ENCODE peak calls at places on chromosomes 2 and 18, in five cellular contexts. One of them, this sample, is unnamed.

GRCh38 chr18:74316257-74317180 is 880 bp downstream of the C18orf63 start:
- DNase-seq in EH: peak; percentile 93
- DNase-seq in LHCN-M2: peak; percentile 78
- DNase-seq in cardiac fibroblast: peak; percentile 79
- DNase-seq in C1 segment of cervical spinal cord: no peak
- DNase-seq in this sample: no peak

GRCh38 chr18:48544116-48544515 is 5.3 kb downstream of the CTIF start:
- DNase-seq in LHCN-M2: no peak
- DNase-seq in C1 segment of cervical spinal cord: no peak
- DNase-seq in cardiac fibroblast: no peak
- DNase-seq in EH: peak; percentile 36
- DNase-seq in this sample: no peak

GRCh38 chr2:30287190-30287589 is 55.9 kb downstream of the LBH start:
- DNase-seq in C1 segment of cervical spinal cord: no peak
- DNase-seq in LHCN-M2: no peak
- DNase-seq in cardiac fibroblast: no peak
- DNase-seq in EH: no peak
- DNase-seq in this sample: no peak

GRCh38 chr2:178258916-178259315 is 64.6 kb downstream of the OSBPL6 start:
- DNase-seq in C1 segment of cervical spinal cord: no peak
- DNase-seq in EH: peak; percentile 25
- DNase-seq in LHCN-M2: peak; percentile 68
- DNase-seq in cardiac fibroblast: no peak
- DNase-seq in this sample: no peak

GRCh38 chr2:72097276-72097675 is 50.4 kb downstream of the CYP26B1 start:
- DNase-seq in EH: no peak
- DNase-seq in LHCN-M2: no peak
- DNase-seq in C1 segment of cervical spinal cord: no peak
- DNase-seq in cardiac fibroblast: no peak
- DNase-seq in this sample: no peak

GRCh38 chr2:144660518-144661316 is 140.8 kb upstream of the ZEB2 start:
- DNase-seq in LHCN-M2: peak; percentile 54
- DNase-seq in EH: peak; percentile 44
- DNase-seq in C1 segment of cervical spinal cord: no peak
- DNase-seq in cardiac fibroblast: peak; percentile 47
- DNase-seq in this sample: no peak

GRCh38 chr18:12744103-12744502 is 41.3 kb downstream of the PSMG2 start:
- DNase-seq in EH: peak; percentile 76
- DNase-seq in LHCN-M2: peak; percentile 80
- DNase-seq in C1 segment of cervical spinal cord: no peak
- DNase-seq in cardiac fibroblast: peak; percentile 90
- DNase-seq in this sample: peak; percentile 51

GRCh38 chr18:9103488-9103887 is 989 bp downstream of the NDUFV2 start:
- DNase-seq in C1 segment of cervical spinal cord: no peak
- DNase-seq in EH: peak; percentile 54
- DNase-seq in LHCN-M2: peak; percentile 55
- DNase-seq in cardiac fibroblast: peak; percentile 53
- DNase-seq in this sample: no peak

This sample was measured in smooth muscle cell of the brain vasculature.